ENCODE peak calls at places on chromosomes 12 and 14, in ten cellular contexts. C is heart right ventricle; T is choroid plexus epithelial cell; A is GM23338; Z is T1000; K is tibial artery; N is ureter; M is NCI-H345; V is stimulated activated CD4-positive, alpha-beta T cell treated with anti-CD3 and anti-CD28 coated beads, Interleukin-1b, Interleukin-23, amount 100 ng/mL, for 4 hours; X is A172. U is an unnamed sample.

GRCh38 chr12:129902371-129903091 is 1.3 kb downstream of the TMEM132D start:
- DNase-seq in N (no peak), C (no peak), V (no peak), X (no peak), M (peak), K (no peak), A (peak), Z (no peak), T (no peak), U (peak)

GRCh38 chr12:115135800-115136211 is 451.8 kb upstream of the TBX3 start:
- DNase-seq in V (no peak), K (peak), A (no peak), C (peak), T (peak), N (peak), Z (no peak), X (peak), M (peak), U (no peak)

GRCh38 chr14:104597576-104597975 is 7.0 kb downstream of the TMEM179 start:
- DNase-seq in N (no peak), X (no peak), K (no peak), M (no peak), A (no peak), T (no peak), C (no peak), Z (no peak), V (no peak), U (no peak)

GRCh38 chr14:61598980-61599379 is 96.3 kb upstream of the HIF1A start:
- DNase-seq in C (peak), A (no peak), K (no peak), X (no peak), Z (no peak), M (no peak), V (no peak), T (peak), N (no peak), U (no peak)

GRCh38 chr12:56116267-56117081 is at the start of gene RPL41:
- DNase-seq in N (peak), C (peak), M (peak), K (peak), A (peak), T (peak), Z (peak), X (peak), V (peak), U (peak)

GRCh38 chr12:95674088-95674595 is 116.4 kb downstream of the NTN4 start:
- DNase-seq in M (peak), Z (no peak), K (no peak), C (no peak), N (no peak), V (no peak), T (no peak), X (no peak), A (no peak), U (no peak)

GRCh38 chr14:64388533-64389243 is 535 bp downstream of the MTHFD1 start:
- DNase-seq in N (no peak), A (peak), C (no peak), X (peak), V (no peak), Z (no peak), K (no peak), M (peak), T (peak), U (no peak)

GRCh38 chr12:124315316-124315924 is 20.5 kb downstream of the RFLNA start:
- DNase-seq in X (no peak), A (no peak), C (no peak), Z (no peak), K (no peak), T (no peak), M (no peak), V (no peak), N (no peak), U (no peak)

GRCh38 chr14:104282332-104283196 is 144.2 kb downstream of the KIF26A start:
- DNase-seq in Z (no peak), V (no peak), A (no peak), C (no peak), N (peak), M (no peak), T (no peak), K (peak), X (no peak), U (no peak)

GRCh38 chr12:71626768-71627167 is 36.9 kb downstream of the ZFC3H1 start:
- DNase-seq in N (no peak), C (no peak), X (peak), K (no peak), T (peak), M (no peak), V (no peak), Z (no peak), A (no peak), U (no peak)

GRCh38 chr12:109485201-109485600 is 7.8 kb downstream of the UBE3B start:
- DNase-seq in M (no peak), T (no peak), A (no peak), N (no peak), V (no peak), X (no peak), Z (no peak), K (no peak), C (no peak), U (no peak)

GRCh38 chr14:98682031-98682430 is 590.0 kb downstream of the BCL11B start:
- DNase-seq in N (no peak), T (no peak), K (no peak), A (no peak), X (no peak), M (no peak), Z (no peak), V (no peak), C (no peak), U (no peak)

GRCh38 chr14:78608998-78609787 is 439.0 kb downstream of the NRXN3 start:
- DNase-seq in X (no peak), N (no peak), V (no peak), T (no peak), Z (no peak), A (no peak), M (no peak), C (no peak), K (no peak), U (no peak)

GRCh38 chr14:103140316-103141109 is 17.3 kb downstream of the TNFAIP2 start:
- DNase-seq in V (no peak), X (no peak), T (no peak), Z (no peak), N (no peak), K (no peak), C (no peak), A (no peak), M (peak), U (peak)

GRCh38 chr12:69318225-69318624 is 30.0 kb upstream of the LYZ start:
- DNase-seq in A (no peak), K (no peak), N (no peak), X (no peak), Z (no peak), T (no peak), C (no peak), M (no peak), V (no peak), U (no peak)

GRCh38 chr12:2960432-2960956 is 1.3 kb downstream of the TEAD4 start:
- DNase-seq in A (no peak), X (no peak), N (no peak), V (no peak), Z (no peak), K (no peak), T (peak), C (no peak), M (no peak), U (no peak)

GRCh38 chr14:58071341-58071740 is 80.7 kb downstream of the ARMH4 start:
- DNase-seq in T (no peak), M (no peak), A (no peak), X (no peak), Z (no peak), C (no peak), V (no peak), N (no peak), K (no peak), U (no peak)

GRCh38 chr12:84964048-84964447 is 51.4 kb upstream of the SLC6A15 start:
- DNase-seq in V (no peak), N (no peak), Z (no peak), C (no peak), M (no peak), A (peak), X (no peak), K (no peak), T (peak), U (no peak)

GRCh38 chr12:115660211-115660805 is 617.2 kb downstream of the MED13L start:
- DNase-seq in K (no peak), X (peak), A (no peak), N (no peak), M (no peak), V (no peak), T (peak), Z (no peak), C (peak), U (no peak)

GRCh38 chr12:25155031-25155576 is 39.9 kb downstream of the DNAI7 start:
- DNase-seq in N (no peak), V (no peak), A (peak), K (no peak), T (peak), M (peak), C (no peak), X (peak), Z (no peak), U (no peak)

GRCh38 chr14:93028724-93029076 is 87.0 kb downstream of the ITPK1 start:
- DNase-seq in T (no peak), K (no peak), V (no peak), A (no peak), N (no peak), Z (no peak), M (no peak), C (no peak), X (no peak), U (no peak)